ENCODE peak calls at places on chromosomes 1 and 21, in four cellular contexts. One of them, this sample, is unnamed.

GRCh38 chr1:89757532-89757931 is 63.3 kb upstream of the LRRC8D start:
- DNase-seq in Daoy: peak
- DNase-seq in iris pigment epithelial cell: peak
- DNase-seq in WTC11: no peak
- DNase-seq in this sample: peak

GRCh38 chr1:203199002-203199401 is 12.5 kb upstream of the CHI3L1 start:
- DNase-seq in Daoy: no peak
- DNase-seq in iris pigment epithelial cell: no peak
- DNase-seq in WTC11: no peak
- DNase-seq in this sample: no peak

GRCh38 chr1:41110721-41111120 is 89.2 kb upstream of the SLFNL1 start:
- DNase-seq in Daoy: no peak
- DNase-seq in iris pigment epithelial cell: no peak
- DNase-seq in WTC11: no peak
- DNase-seq in this sample: no peak

GRCh38 chr1:213162338-213162737 is 111.3 kb downstream of the RPS6KC1 start:
- DNase-seq in Daoy: peak
- DNase-seq in iris pigment epithelial cell: peak
- DNase-seq in WTC11: no peak
- DNase-seq in this sample: no peak

GRCh38 chr1:221335161-221336101 is 406.5 kb downstream of the DUSP10 start:
- DNase-seq in Daoy: peak
- DNase-seq in iris pigment epithelial cell: peak
- DNase-seq in WTC11: no peak
- DNase-seq in this sample: no peak

GRCh38 chr1:13749543-13750307 is 49.7 kb downstream of the PRDM2 start:
- DNase-seq in Daoy: peak
- DNase-seq in iris pigment epithelial cell: peak
- DNase-seq in WTC11: peak
- DNase-seq in this sample: peak

GRCh38 chr1:173258484-173259264 is 51.5 kb upstream of the TNFSF4 start:
- DNase-seq in Daoy: no peak
- DNase-seq in iris pigment epithelial cell: no peak
- DNase-seq in WTC11: peak
- DNase-seq in this sample: no peak

GRCh38 chr1:46798820-46799219 is at the start of gene CYP4B1:
- DNase-seq in Daoy: no peak
- DNase-seq in iris pigment epithelial cell: no peak
- DNase-seq in WTC11: no peak
- DNase-seq in this sample: no peak

GRCh38 chr1:27284425-27285287 is 37.3 kb upstream of the TMEM222 start:
- DNase-seq in Daoy: peak
- DNase-seq in iris pigment epithelial cell: peak
- DNase-seq in WTC11: peak
- DNase-seq in this sample: peak

GRCh38 chr21:43775795-43776430 is at the start of gene CSTB:
- DNase-seq in Daoy: peak
- DNase-seq in iris pigment epithelial cell: peak
- DNase-seq in WTC11: peak
- DNase-seq in this sample: peak

GRCh38 chr1:12544992-12545391 is 73.0 kb downstream of the DHRS3 start:
- DNase-seq in Daoy: peak
- DNase-seq in iris pigment epithelial cell: no peak
- DNase-seq in WTC11: no peak
- DNase-seq in this sample: no peak

GRCh38 chr1:238141295-238141694 is 250.6 kb upstream of the ZP4 start:
- DNase-seq in Daoy: no peak
- DNase-seq in iris pigment epithelial cell: no peak
- DNase-seq in WTC11: no peak
- DNase-seq in this sample: no peak